ENCODE peak calls at places on chromosomes 12 and 14, in seven cellular contexts. One of them, this sample, is unnamed.

GRCh38 chr12:69059465-69060457 is 126.8 kb upstream of the CPM start:
- DNase-seq in Calu3: peak; percentile 19
- DNase-seq in D721Med: no peak
- DNase-seq in NCI-H82: no peak
- DNase-seq in cardiac fibroblast: peak; percentile 52
- DNase-seq in H4: peak; percentile 54
- DNase-seq in OCI-LY7: no peak
- DNase-seq in this sample: peak; percentile 30

GRCh38 chr14:57749267-57749666 is 116.6 kb downstream of the SLC35F4 start:
- DNase-seq in Calu3: no peak
- DNase-seq in D721Med: no peak
- DNase-seq in NCI-H82: no peak
- DNase-seq in cardiac fibroblast: peak; percentile 23
- DNase-seq in H4: no peak
- DNase-seq in OCI-LY7: no peak
- DNase-seq in this sample: no peak

GRCh38 chr12:49279706-49280159 is 14.9 kb downstream of the TUBA1C start:
- DNase-seq in Calu3: no peak
- DNase-seq in D721Med: no peak
- DNase-seq in NCI-H82: peak; percentile 77
- DNase-seq in cardiac fibroblast: no peak
- DNase-seq in H4: peak; percentile 50
- DNase-seq in OCI-LY7: no peak
- DNase-seq in this sample: no peak

GRCh38 chr14:43012817-43013216 is 1406.1 kb downstream of the LRFN5 start:
- DNase-seq in Calu3: no peak
- DNase-seq in D721Med: no peak
- DNase-seq in NCI-H82: no peak
- DNase-seq in cardiac fibroblast: no peak
- DNase-seq in H4: no peak
- DNase-seq in OCI-LY7: no peak
- DNase-seq in this sample: no peak

GRCh38 chr14:90375934-90376333 is 20.9 kb upstream of the CALM1 start:
- DNase-seq in Calu3: no peak
- DNase-seq in D721Med: no peak
- DNase-seq in NCI-H82: no peak
- DNase-seq in cardiac fibroblast: no peak
- DNase-seq in H4: no peak
- DNase-seq in OCI-LY7: no peak
- DNase-seq in this sample: no peak

GRCh38 chr14:83425138-83425537 is 1891.5 kb upstream of the SEL1L start:
- DNase-seq in Calu3: no peak
- DNase-seq in D721Med: no peak
- DNase-seq in NCI-H82: no peak
- DNase-seq in cardiac fibroblast: peak; percentile 62
- DNase-seq in H4: no peak
- DNase-seq in OCI-LY7: no peak
- DNase-seq in this sample: no peak

GRCh38 chr12:124420972-124421674 is 126.2 kb downstream of the RFLNA start:
- DNase-seq in Calu3: no peak
- DNase-seq in D721Med: no peak
- DNase-seq in NCI-H82: no peak
- DNase-seq in cardiac fibroblast: no peak
- DNase-seq in H4: no peak
- DNase-seq in OCI-LY7: no peak
- DNase-seq in this sample: no peak

GRCh38 chr12:104571328-104571727 is 114.6 kb downstream of the CHST11 start:
- DNase-seq in Calu3: no peak
- DNase-seq in D721Med: no peak
- DNase-seq in NCI-H82: no peak
- DNase-seq in cardiac fibroblast: no peak
- DNase-seq in H4: no peak
- DNase-seq in OCI-LY7: peak; percentile 78
- DNase-seq in this sample: no peak

GRCh38 chr14:85417396-85417795 is 112.5 kb upstream of the FLRT2 start:
- DNase-seq in Calu3: no peak
- DNase-seq in D721Med: no peak
- DNase-seq in NCI-H82: no peak
- DNase-seq in cardiac fibroblast: no peak
- DNase-seq in H4: no peak
- DNase-seq in OCI-LY7: no peak
- DNase-seq in this sample: no peak

GRCh38 chr12:104505095-104505819 is 48.5 kb downstream of the CHST11 start:
- DNase-seq in Calu3: no peak
- DNase-seq in D721Med: no peak
- DNase-seq in NCI-H82: peak; percentile 37
- DNase-seq in cardiac fibroblast: no peak
- DNase-seq in H4: no peak
- DNase-seq in OCI-LY7: peak; percentile 71
- DNase-seq in this sample: no peak

GRCh38 chr12:131275824-131276223 is 322.1 kb downstream of the ADGRD1 start:
- DNase-seq in Calu3: no peak
- DNase-seq in D721Med: no peak
- DNase-seq in NCI-H82: no peak
- DNase-seq in cardiac fibroblast: no peak
- DNase-seq in H4: no peak
- DNase-seq in OCI-LY7: no peak
- DNase-seq in this sample: no peak

GRCh38 chr12:14954269-14954668 is 7.1 kb downstream of the ARHGDIB start:
- DNase-seq in Calu3: no peak
- DNase-seq in D721Med: no peak
- DNase-seq in NCI-H82: no peak
- DNase-seq in cardiac fibroblast: no peak
- DNase-seq in H4: no peak
- DNase-seq in OCI-LY7: peak; percentile 79
- DNase-seq in this sample: no peak

GRCh38 chr12:110073049-110073831 is 24.9 kb upstream of the C12orf76 start:
- DNase-seq in Calu3: no peak
- DNase-seq in D721Med: no peak
- DNase-seq in NCI-H82: no peak
- DNase-seq in cardiac fibroblast: no peak
- DNase-seq in H4: no peak
- DNase-seq in OCI-LY7: peak; percentile 54
- DNase-seq in this sample: no peak

GRCh38 chr12:133236556-133236955 is 879 bp upstream of the ANHX start:
- DNase-seq in Calu3: no peak
- DNase-seq in D721Med: no peak
- DNase-seq in NCI-H82: no peak
- DNase-seq in cardiac fibroblast: no peak
- DNase-seq in H4: no peak
- DNase-seq in OCI-LY7: no peak
- DNase-seq in this sample: no peak

GRCh38 chr12:107504503-107504885 is 181.1 kb upstream of the PWP1 start:
- DNase-seq in Calu3: no peak
- DNase-seq in D721Med: no peak
- DNase-seq in NCI-H82: peak; percentile 87
- DNase-seq in cardiac fibroblast: no peak
- DNase-seq in H4: no peak
- DNase-seq in OCI-LY7: no peak
- DNase-seq in this sample: no peak

GRCh38 chr12:51980051-51980808 is 26.5 kb upstream of the TAMALIN start:
- DNase-seq in Calu3: peak; percentile 56
- DNase-seq in D721Med: peak; percentile 86
- DNase-seq in NCI-H82: peak; percentile 82
- DNase-seq in cardiac fibroblast: peak; percentile 81
- DNase-seq in H4: peak; percentile 58
- DNase-seq in OCI-LY7: peak; percentile 72
- DNase-seq in this sample: peak; percentile 74

GRCh38 chr12:66398931-66399625 is 96.8 kb downstream of the HELB start:
- DNase-seq in Calu3: no peak
- DNase-seq in D721Med: no peak
- DNase-seq in NCI-H82: no peak
- DNase-seq in cardiac fibroblast: no peak
- DNase-seq in H4: no peak
- DNase-seq in OCI-LY7: no peak
- DNase-seq in this sample: no peak

GRCh38 chr12:2152134-2152533 is 99.3 kb downstream of the CACNA1C start:
- DNase-seq in Calu3: no peak
- DNase-seq in D721Med: no peak
- DNase-seq in NCI-H82: no peak
- DNase-seq in cardiac fibroblast: no peak
- DNase-seq in H4: no peak
- DNase-seq in OCI-LY7: peak; percentile 37
- DNase-seq in this sample: no peak

GRCh38 chr12:107731376-107731775 is 29.6 kb downstream of the PRDM4 start:
- DNase-seq in Calu3: no peak
- DNase-seq in D721Med: no peak
- DNase-seq in NCI-H82: no peak
- DNase-seq in cardiac fibroblast: peak; percentile 4
- DNase-seq in H4: no peak
- DNase-seq in OCI-LY7: peak; percentile 12
- DNase-seq in this sample: no peak

GRCh38 chr12:28824849-28825248 is 324.2 kb upstream of the FAR2 start:
- DNase-seq in Calu3: no peak
- DNase-seq in D721Med: no peak
- DNase-seq in NCI-H82: no peak
- DNase-seq in cardiac fibroblast: no peak
- DNase-seq in H4: no peak
- DNase-seq in OCI-LY7: no peak
- DNase-seq in this sample: no peak

GRCh38 chr12:86698581-86698980 is 442.4 kb upstream of the MGAT4C start:
- DNase-seq in Calu3: no peak
- DNase-seq in D721Med: no peak
- DNase-seq in NCI-H82: no peak
- DNase-seq in cardiac fibroblast: peak; percentile 69
- DNase-seq in H4: no peak
- DNase-seq in OCI-LY7: no peak
- DNase-seq in this sample: no peak

GRCh38 chr12:106305376-106305775 is 2.8 kb downstream of the TCP11L2 start:
- DNase-seq in Calu3: no peak
- DNase-seq in D721Med: no peak
- DNase-seq in NCI-H82: peak; percentile 7
- DNase-seq in cardiac fibroblast: no peak
- DNase-seq in H4: no peak
- DNase-seq in OCI-LY7: no peak
- DNase-seq in this sample: no peak